ENCODE peak calls at places on chromosome 6, in eight cellular contexts. S, Z, O, F, D, R, G and Q are unnamed samples.

GRCh38 chr6:27281105-27281539 is 31.0 kb downstream of the POM121L2 start:
- DNase-seq in S (no peak), F (no peak), D (no peak), G (no peak), Z (no peak), R (no peak), O (no peak), Q (no peak)

GRCh38 chr6:22025468-22026159 is 271.2 kb downstream of the PRL start:
- DNase-seq in G (no peak), R (peak), O (no peak), D (no peak), S (peak), Z (peak), F (peak), Q (peak)

GRCh38 chr6:97978855-97979271 is 695.8 kb upstream of the MMS22L start:
- DNase-seq in G (no peak), R (no peak), Z (no peak), F (no peak), D (no peak), O (no peak), S (no peak), Q (no peak)

GRCh38 chr6:15752820-15753219 is 90.0 kb upstream of the DTNBP1 start:
- DNase-seq in O (no peak), D (no peak), S (no peak), R (no peak), G (no peak), F (peak), Z (no peak), Q (no peak)

GRCh38 chr6:38233161-38233791 is 406.5 kb downstream of the BTBD9 start:
- DNase-seq in G (no peak), S (no peak), D (no peak), R (no peak), O (no peak), Z (peak), F (no peak), Q (peak)

GRCh38 chr6:134908906-134909516 is 40.9 kb downstream of the ALDH8A1 start:
- DNase-seq in R (no peak), F (peak), S (no peak), O (peak), D (peak), G (peak), Z (peak), Q (peak)

GRCh38 chr6:62441182-62441581 is 155.2 kb upstream of the KHDRBS2 start:
- DNase-seq in R (no peak), O (no peak), G (no peak), Z (no peak), F (no peak), D (no peak), S (no peak), Q (no peak)

GRCh38 chr6:106089981-106090380 is 3.8 kb downstream of the PRDM1 start:
- DNase-seq in Z (no peak), S (no peak), G (no peak), O (no peak), F (peak), D (no peak), R (no peak), Q (peak)

GRCh38 chr6:44915111-44915510 is 413.0 kb upstream of the RUNX2 start:
- DNase-seq in R (no peak), D (no peak), O (no peak), F (peak), S (no peak), G (no peak), Z (no peak), Q (no peak)

GRCh38 chr6:77124604-77125003 is 338.7 kb downstream of the HTR1B start:
- DNase-seq in G (no peak), S (no peak), F (no peak), Z (peak), D (no peak), R (no peak), O (peak), Q (peak)

GRCh38 chr6:44367686-44368085 is 19.8 kb upstream of the CDC5L start:
- DNase-seq in Z (no peak), D (no peak), R (no peak), G (no peak), S (no peak), O (no peak), F (no peak), Q (no peak)

GRCh38 chr6:99458319-99458718 is 33.2 kb upstream of the PNISR start:
- DNase-seq in G (no peak), O (no peak), F (peak), Z (peak), R (peak), S (no peak), D (no peak), Q (peak)

GRCh38 chr6:17863971-17864754 is 123.3 kb downstream of the KIF13A start:
- DNase-seq in Z (peak), O (peak), S (no peak), G (peak), R (no peak), F (peak), D (peak), Q (peak)

GRCh38 chr6:32439708-32440214 is at the start of gene HLA-DRA:
- DNase-seq in Z (peak), R (no peak), F (peak), G (no peak), S (peak), O (no peak), D (no peak), Q (peak)

GRCh38 chr6:149454405-149454848 is 30.4 kb downstream of the ZC3H12D start:
- DNase-seq in Z (peak), D (peak), O (peak), G (peak), S (no peak), R (no peak), F (peak), Q (peak)

GRCh38 chr6:106168097-106168888 is 82.2 kb downstream of the PRDM1 start:
- DNase-seq in Z (no peak), D (no peak), F (peak), O (no peak), G (no peak), R (no peak), S (no peak), Q (no peak)

GRCh38 chr6:52725530-52726192 is 37.6 kb downstream of the GSTA2 start:
- DNase-seq in F (peak), G (no peak), R (no peak), S (no peak), Z (peak), O (peak), D (peak), Q (peak)

GRCh38 chr6:43014434-43014909 is 423 bp downstream of the KLHDC3 start:
- DNase-seq in F (peak), O (no peak), R (no peak), D (no peak), G (no peak), Z (no peak), S (no peak), Q (peak)

GRCh38 chr6:7086488-7086887 is 21.3 kb upstream of the RREB1 start:
- DNase-seq in D (peak), S (peak), Z (no peak), G (no peak), R (peak), O (no peak), F (peak), Q (no peak)

GRCh38 chr6:26311385-26312095 is 53.5 kb upstream of the BTN3A2 start:
- DNase-seq in Z (peak), G (no peak), F (peak), D (peak), R (no peak), S (no peak), O (no peak), Q (peak)

GRCh38 chr6:43644940-43645612 is at the start of gene RSPH9:
- DNase-seq in G (peak), S (peak), Z (peak), D (peak), O (no peak), R (no peak), F (peak), Q (no peak)

GRCh38 chr6:147201885-147202515 is 2.2 kb upstream of the STXBP5 start:
- DNase-seq in D (peak), R (no peak), G (no peak), S (peak), O (no peak), Z (peak), F (peak), Q (peak)

GRCh38 chr6:42450314-42451145 is 1.2 kb downstream of the TRERF1 start:
- DNase-seq in S (no peak), F (no peak), Z (peak), D (peak), G (no peak), O (no peak), R (peak), Q (no peak)

GRCh38 chr6:103327079-103327478 is 1532.6 kb downstream of the HACE1 start:
- DNase-seq in D (no peak), R (no peak), S (no peak), Z (no peak), F (no peak), O (no peak), G (no peak), Q (no peak)

GRCh38 chr6:163159110-163159509 is 255.4 kb upstream of the QKI start:
- DNase-seq in Z (no peak), G (no peak), S (no peak), D (no peak), F (no peak), O (no peak), R (no peak), Q (no peak)

GRCh38 chr6:14009416-14009815 is 84.7 kb downstream of the RNF182 start:
- DNase-seq in G (no peak), Z (no peak), D (no peak), O (no peak), S (no peak), R (no peak), F (no peak), Q (no peak)

GRCh38 chr6:14241255-14242070 is 123.9 kb downstream of the CD83 start:
- DNase-seq in D (no peak), Z (no peak), S (no peak), O (no peak), G (no peak), R (no peak), F (no peak), Q (no peak)

GRCh38 chr6:5422321-5422915 is 161.1 kb downstream of the FARS2 start:
- DNase-seq in S (peak), G (no peak), F (peak), O (no peak), Z (peak), R (no peak), D (peak), Q (peak)

GRCh38 chr6:56959094-56959493 is 4.2 kb downstream of the BEND6 start:
- DNase-seq in F (no peak), Z (no peak), S (no peak), O (no peak), G (no peak), R (no peak), D (no peak), Q (no peak)

GRCh38 chr6:169622618-169623017 is 79.2 kb downstream of the WDR27 start:
- DNase-seq in F (no peak), Z (peak), O (no peak), D (no peak), G (no peak), R (peak), S (no peak), Q (no peak)

GRCh38 chr6:118551063-118551672 is 3.1 kb downstream of the PLN start:
- DNase-seq in S (peak), Z (peak), R (no peak), F (peak), D (no peak), O (peak), G (no peak), Q (peak)
- TF ChIP-seq CTCF in S (peak), Z (peak), R (no peak), F (peak), D (peak), O (peak), G (peak), Q (peak)

GRCh38 chr6:30615958-30616810 is 859 bp downstream of the PPP1R10 start:
- DNase-seq in O (no peak), G (peak), F (peak), D (no peak), S (no peak), R (no peak), Z (no peak), Q (peak)
- TF ChIP-seq CTCF in O (no peak), G (no peak), F (no peak), D (no peak), S (no peak), R (no peak), Z (no peak), Q (no peak)

GRCh38 chr6:108163267-108163643 is 2.6 kb upstream of the NR2E1 start:
- DNase-seq in G (no peak), F (no peak), D (no peak), R (no peak), O (no peak), S (no peak), Z (peak), Q (no peak)
- TF ChIP-seq CTCF in G (no peak), F (no peak), D (no peak), R (no peak), O (no peak), S (no peak), Z (no peak), Q (no peak)

GRCh38 chr6:79403525-79403924 is 133.7 kb downstream of the LCA5 start:
- DNase-seq in S (no peak), F (no peak), D (no peak), O (no peak), R (no peak), Z (no peak), G (no peak), Q (no peak)
- TF ChIP-seq CTCF in S (no peak), F (no peak), D (no peak), O (no peak), R (no peak), Z (no peak), G (no peak), Q (no peak)

GRCh38 chr6:29976588-29977424 is 34.5 kb downstream of the HLA-A start:
- DNase-seq in G (peak), S (peak), O (peak), Z (peak), F (peak), D (peak), R (no peak), Q (peak)
- TF ChIP-seq CTCF in G (peak), S (peak), O (peak), Z (peak), F (peak), D (peak), R (no peak), Q (peak)

GRCh38 chr6:152118224-152118623 is 310.7 kb downstream of the ESR1 start:
- DNase-seq in D (no peak), O (no peak), Z (no peak), R (no peak), S (no peak), F (no peak), G (no peak), Q (no peak)

GRCh38 chr6:152121910-152122309 is 314.4 kb downstream of the ESR1 start:
- DNase-seq in O (no peak), R (no peak), D (no peak), S (no peak), Z (no peak), G (no peak), F (no peak), Q (no peak)

GRCh38 chr6:152122434-152122833 is 315.0 kb downstream of the ESR1 start:
- DNase-seq in F (no peak), S (no peak), O (no peak), D (no peak), R (no peak), Z (no peak), G (no peak), Q (no peak)

GRCh38 chr6:152117156-152118129 is 310.0 kb downstream of the ESR1 start:
- DNase-seq in R (no peak), G (no peak), F (peak), O (peak), Z (no peak), S (no peak), D (no peak), Q (no peak)

DNA sequence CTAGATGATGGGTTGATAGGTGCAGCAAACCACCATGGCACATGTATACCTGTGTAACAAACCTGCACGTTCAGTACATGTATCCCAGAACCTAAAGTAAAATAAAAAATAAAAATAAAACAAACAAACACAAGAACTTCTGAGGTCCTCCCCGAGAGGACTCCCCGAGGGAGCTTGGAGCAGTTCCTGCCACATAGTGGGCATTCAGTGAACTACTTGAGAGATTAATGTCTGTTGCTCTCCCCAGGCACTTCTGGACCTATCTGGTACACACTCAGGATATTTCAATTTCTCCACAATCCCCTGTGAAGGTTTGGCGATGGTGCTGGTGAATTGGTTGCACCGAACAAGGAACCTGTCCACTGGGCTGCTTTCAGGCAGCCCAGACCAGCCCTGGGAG is 311.2 kb downstream of the ESR1 start:
- DNase-seq in G (no peak), D (no peak), Z (no peak), F (no peak), S (no peak), O (no peak), R (no peak), Q (no peak)
- TF ChIP-seq CTCF in G (no peak), D (no peak), Z (no peak), F (no peak), S (no peak), O (no peak), R (no peak), Q (peak)

DNA sequence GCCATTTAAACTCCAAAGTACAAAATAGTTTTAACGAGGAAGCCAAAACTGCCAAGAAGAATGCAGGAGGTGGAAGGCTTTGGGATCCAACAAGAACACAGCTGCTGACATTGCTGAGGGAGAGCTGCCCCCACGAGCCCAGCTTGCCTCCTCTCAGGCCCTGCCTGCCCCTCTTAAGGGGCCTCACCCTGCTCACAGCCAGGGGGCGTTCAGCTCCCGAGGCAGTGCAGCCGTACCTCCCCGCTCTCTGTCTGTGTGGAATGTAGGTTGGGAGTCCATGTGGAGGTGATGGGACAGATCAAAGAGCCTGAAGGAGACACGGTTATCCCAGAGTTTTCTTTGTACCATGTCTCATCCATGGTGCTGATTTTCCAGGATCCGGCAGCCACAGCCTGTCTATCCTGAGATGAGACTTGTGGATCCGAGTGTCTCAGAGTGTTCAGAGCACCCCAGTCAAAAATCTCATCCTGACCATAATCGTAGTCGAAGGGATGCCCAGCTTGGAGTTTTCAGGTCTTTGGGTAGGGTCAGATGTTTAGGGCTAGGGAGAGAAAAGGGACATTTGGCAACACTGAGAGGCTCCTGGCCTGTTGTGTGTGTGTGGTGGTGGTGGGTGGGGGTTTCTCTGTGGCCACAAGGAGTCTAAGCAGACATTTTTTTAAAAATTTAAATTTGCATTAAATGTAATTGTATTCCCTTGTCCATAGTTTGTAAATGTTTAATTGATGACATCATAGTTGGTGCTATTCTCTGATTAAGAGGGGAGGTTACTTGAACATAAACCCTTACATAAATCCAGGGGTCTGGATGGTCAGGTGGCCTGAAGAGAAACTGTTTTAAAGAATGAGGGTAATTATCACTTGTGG is 111.4 kb upstream of the CLDN20 start:
- DNase-seq in O (no peak), G (no peak), D (no peak), S (no peak), R (no peak), F (no peak), Z (no peak), Q (no peak)
- TF ChIP-seq CTCF in O (peak), G (no peak), D (no peak), S (peak), R (no peak), F (no peak), Z (no peak), Q (peak)